ENCODE peak calls at places on chromosomes 12 and 14, in seven cellular contexts. K, D, M, F, C, L and Q are unnamed samples.

GRCh38 chr14:88989911-88990310 is 165.5 kb downstream of the TTC8 start:
- DNase-seq in K (no peak), D (no peak), M (no peak), F (no peak), C (no peak), L (no peak), Q (no peak)

GRCh38 chr12:52052471-52053186 is 1.4 kb downstream of the NR4A1 start:
- DNase-seq in K (no peak), D (no peak), M (no peak), F (no peak), C (peak), L (no peak), Q (no peak)

GRCh38 chr12:18849080-18849479 is 111.2 kb downstream of the CAPZA3 start:
- DNase-seq in K (no peak), D (peak), M (no peak), F (no peak), C (no peak), L (no peak), Q (no peak)

GRCh38 chr14:73758392-73759182 is 44.4 kb upstream of the PNMA1 start:
- DNase-seq in K (peak), D (peak), M (no peak), F (peak), C (peak), L (peak), Q (peak)

GRCh38 chr12:46134205-46134811 is 134.5 kb downstream of the SLC38A1 start:
- DNase-seq in K (no peak), D (no peak), M (no peak), F (no peak), C (no peak), L (no peak), Q (no peak)

GRCh38 chr12:30010071-30011052 is 226.6 kb upstream of the TMTC1 start:
- DNase-seq in K (no peak), D (no peak), M (no peak), F (no peak), C (no peak), L (no peak), Q (no peak)

GRCh38 chr12:98998697-98999299 is 353.7 kb downstream of the APAF1 start:
- DNase-seq in K (peak), D (peak), M (no peak), F (peak), C (peak), L (peak), Q (no peak)

GRCh38 chr12:9115731-9116689 is at the start of gene A2M:
- DNase-seq in K (peak), D (no peak), M (no peak), F (no peak), C (no peak), L (no peak), Q (no peak)

GRCh38 chr14:41476526-41476925 is 130.2 kb upstream of the LRFN5 start:
- DNase-seq in K (no peak), D (no peak), M (no peak), F (no peak), C (no peak), L (no peak), Q (no peak)

GRCh38 chr14:90548455-90548854 is 151.6 kb downstream of the CALM1 start:
- DNase-seq in K (no peak), D (no peak), M (no peak), F (no peak), C (no peak), L (no peak), Q (no peak)

GRCh38 chr14:88005050-88005481 is at the start of gene GPR65:
- DNase-seq in K (no peak), D (no peak), M (peak), F (no peak), C (no peak), L (no peak), Q (no peak)

GRCh38 chr12:47190271-47190750 is 110.6 kb upstream of the AMIGO2 start:
- DNase-seq in K (no peak), D (no peak), M (no peak), F (no peak), C (no peak), L (peak), Q (no peak)

GRCh38 chr12:21992823-21993222 is 51.6 kb upstream of the ABCC9 start:
- DNase-seq in K (no peak), D (no peak), M (no peak), F (no peak), C (peak), L (no peak), Q (no peak)

GRCh38 chr12:110577717-110578521 is 5.2 kb downstream of the PPTC7 start:
- DNase-seq in K (no peak), D (peak), M (peak), F (no peak), C (no peak), L (no peak), Q (no peak)

GRCh38 chr14:72503696-72504368 is 390.1 kb downstream of the DPF3 start:
- DNase-seq in K (no peak), D (peak), M (no peak), F (no peak), C (no peak), L (no peak), Q (no peak)

GRCh38 chr12:12349711-12350665 is at the start of gene MANSC1:
- DNase-seq in K (peak), D (no peak), M (no peak), F (peak), C (peak), L (peak), Q (peak)

GRCh38 chr14:103163199-103163598 is 39.9 kb downstream of the TNFAIP2 start:
- DNase-seq in K (no peak), D (no peak), M (no peak), F (no peak), C (no peak), L (no peak), Q (no peak)

GRCh38 chr12:50041962-50042361 is 15.4 kb upstream of the ASIC1 start:
- DNase-seq in K (no peak), D (no peak), M (no peak), F (no peak), C (peak), L (no peak), Q (no peak)

GRCh38 chr12:105427883-105428282 is 97.4 kb downstream of the C12orf75 start:
- DNase-seq in K (no peak), D (no peak), M (no peak), F (no peak), C (no peak), L (no peak), Q (no peak)

GRCh38 chr14:64899958-64900357 is 14.3 kb upstream of the CHURC1 start:
- DNase-seq in K (no peak), D (no peak), M (no peak), F (no peak), C (no peak), L (no peak), Q (no peak)

GRCh38 chr12:132359971-132360370 is 30.6 kb upstream of the GALNT9 start:
- DNase-seq in K (no peak), D (no peak), M (no peak), F (no peak), C (no peak), L (no peak), Q (no peak)

GRCh38 chr12:132355742-132356681 is 26.6 kb upstream of the GALNT9 start:
- DNase-seq in K (no peak), D (no peak), M (no peak), F (no peak), C (no peak), L (no peak), Q (no peak)

GRCh38 chr12:132359551-132359950 is 30.2 kb upstream of the GALNT9 start:
- DNase-seq in K (no peak), D (no peak), M (no peak), F (no peak), C (no peak), L (no peak), Q (no peak)

GRCh38 chr12:132356686-132357622 is 27.6 kb upstream of the GALNT9 start:
- DNase-seq in K (no peak), D (peak), M (no peak), F (no peak), C (peak), L (peak), Q (no peak)

GRCh38 chr12:132357623-132358186 is 28.3 kb upstream of the GALNT9 start:
- DNase-seq in K (no peak), D (no peak), M (no peak), F (no peak), C (no peak), L (no peak), Q (no peak)
- TF ChIP-seq YY1 in K (no peak), D (no peak), M (no peak), F (no peak), C (no peak), L (no peak), Q (no peak)

GRCh38 chr14:54975856-54976255 is 51.0 kb downstream of the WDHD1 start:
- DNase-seq in K (no peak), D (no peak), M (no peak), F (no peak), C (no peak), L (no peak), Q (no peak)
- TF ChIP-seq YY1 in K (no peak), D (no peak), M (no peak), F (no peak), C (no peak), L (no peak), Q (no peak)

GRCh38 chr12:176321-177181 is 37.4 kb downstream of the SLC6A12 start:
- DNase-seq in K (peak), D (no peak), M (no peak), F (peak), C (no peak), L (no peak), Q (no peak)
- TF ChIP-seq YY1 in K (no peak), D (no peak), M (no peak), F (no peak), C (no peak), L (no peak), Q (no peak)

DNA sequence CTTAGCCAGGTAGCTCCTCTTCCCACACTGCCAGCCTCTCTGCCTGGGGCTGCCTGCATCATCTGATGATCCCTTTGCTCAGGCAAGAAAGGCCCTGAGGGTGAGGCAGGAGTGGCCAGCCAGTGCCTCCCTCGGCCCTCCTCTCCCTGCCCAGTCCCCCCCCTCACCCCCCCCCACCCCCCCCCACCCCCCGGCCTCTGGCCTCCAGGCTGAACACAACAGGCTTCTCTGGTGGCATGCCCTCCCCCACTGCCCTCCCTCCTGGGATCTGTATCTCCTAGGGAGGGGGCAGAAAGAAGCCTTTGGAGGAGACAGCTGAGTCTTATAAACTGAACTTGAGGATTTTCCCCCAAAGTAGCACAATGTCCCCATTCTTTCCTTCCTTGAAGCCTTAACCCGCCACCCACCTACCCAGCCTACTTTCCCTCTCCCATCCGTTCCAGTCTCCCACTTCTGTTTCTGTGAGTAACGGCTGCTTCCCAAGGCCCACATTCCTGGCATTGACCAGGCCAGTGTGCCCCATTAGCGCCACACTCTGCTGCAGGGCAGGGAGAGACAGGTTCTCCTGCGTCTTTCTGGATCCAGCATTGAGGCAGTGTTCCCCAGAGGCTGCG is 82.0 kb downstream of the B4GALNT3 start:
- DNase-seq in K (no peak), D (no peak), M (no peak), F (peak), C (no peak), L (peak), Q (no peak)
- TF ChIP-seq YY1 in K (no peak), D (no peak), M (no peak), F (no peak), C (no peak), L (no peak), Q (no peak)